ENCODE peak calls at places on chromosomes 2 and 18, in seven cellular contexts. One of them, this sample, is unnamed.

GRCh38 chr18:13455960-13456471 is 237.5 kb downstream of the LDLRAD4 start:
- DNase-seq in stimulated activated CD4-positive, alpha-beta T cell treated with anti-CD3 and anti-CD28 coated beads, Interleukin-1b, Interleukin-23, amount 100 ng/mL, for 4 hours: no peak
- DNase-seq in iPS-NIHi11: no peak
- DNase-seq in neuronal stem cell: no peak
- DNase-seq in substantia nigra: no peak
- DNase-seq in NCI-H2029 treated with DMSO at 0.1 percent for 48 hours: no peak
- DNase-seq in NCI-H2171 treated with DMSO at 0.1 percent for 48 hours: peak; percentile 34
- DNase-seq in this sample: no peak

GRCh38 chr2:150494234-150494913 is 6.9 kb upstream of the RND3 start:
- DNase-seq in iPS-NIHi11: no peak
- DNase-seq in stimulated activated CD4-positive, alpha-beta T cell treated with anti-CD3 and anti-CD28 coated beads, Interleukin-1b, Interleukin-23, amount 100 ng/mL, for 4 hours: no peak
- DNase-seq in NCI-H2171 treated with DMSO at 0.1 percent for 48 hours: no peak
- DNase-seq in substantia nigra: no peak
- DNase-seq in NCI-H2029 treated with DMSO at 0.1 percent for 48 hours: no peak
- DNase-seq in neuronal stem cell: no peak
- DNase-seq in this sample: no peak

GRCh38 chr2:129880971-129881370 is 98.5 kb upstream of the RAB6C start:
- DNase-seq in stimulated activated CD4-positive, alpha-beta T cell treated with anti-CD3 and anti-CD28 coated beads, Interleukin-1b, Interleukin-23, amount 100 ng/mL, for 4 hours: no peak
- DNase-seq in NCI-H2029 treated with DMSO at 0.1 percent for 48 hours: no peak
- DNase-seq in neuronal stem cell: no peak
- DNase-seq in NCI-H2171 treated with DMSO at 0.1 percent for 48 hours: no peak
- DNase-seq in iPS-NIHi11: no peak
- DNase-seq in substantia nigra: no peak
- DNase-seq in this sample: no peak

GRCh38 chr18:79488311-79489047 is 92.7 kb downstream of the NFATC1 start:
- DNase-seq in stimulated activated CD4-positive, alpha-beta T cell treated with anti-CD3 and anti-CD28 coated beads, Interleukin-1b, Interleukin-23, amount 100 ng/mL, for 4 hours: no peak
- DNase-seq in neuronal stem cell: no peak
- DNase-seq in iPS-NIHi11: no peak
- DNase-seq in NCI-H2029 treated with DMSO at 0.1 percent for 48 hours: no peak
- DNase-seq in NCI-H2171 treated with DMSO at 0.1 percent for 48 hours: no peak
- DNase-seq in substantia nigra: no peak
- DNase-seq in this sample: no peak

GRCh38 chr2:10588911-10589310 is 100.9 kb downstream of the NOL10 start:
- DNase-seq in NCI-H2171 treated with DMSO at 0.1 percent for 48 hours: no peak
- DNase-seq in NCI-H2029 treated with DMSO at 0.1 percent for 48 hours: no peak
- DNase-seq in neuronal stem cell: no peak
- DNase-seq in iPS-NIHi11: no peak
- DNase-seq in stimulated activated CD4-positive, alpha-beta T cell treated with anti-CD3 and anti-CD28 coated beads, Interleukin-1b, Interleukin-23, amount 100 ng/mL, for 4 hours: no peak
- DNase-seq in substantia nigra: no peak
- DNase-seq in this sample: no peak

GRCh38 chr18:35828591-35828990 is 143.9 kb upstream of the RMP24 start:
- DNase-seq in substantia nigra: no peak
- DNase-seq in neuronal stem cell: no peak
- DNase-seq in stimulated activated CD4-positive, alpha-beta T cell treated with anti-CD3 and anti-CD28 coated beads, Interleukin-1b, Interleukin-23, amount 100 ng/mL, for 4 hours: no peak
- DNase-seq in NCI-H2029 treated with DMSO at 0.1 percent for 48 hours: no peak
- DNase-seq in iPS-NIHi11: no peak
- DNase-seq in NCI-H2171 treated with DMSO at 0.1 percent for 48 hours: no peak
- DNase-seq in this sample: no peak

GRCh38 chr2:197927994-197928393 is 123.6 kb downstream of the PLCL1 start:
- DNase-seq in NCI-H2171 treated with DMSO at 0.1 percent for 48 hours: no peak
- DNase-seq in stimulated activated CD4-positive, alpha-beta T cell treated with anti-CD3 and anti-CD28 coated beads, Interleukin-1b, Interleukin-23, amount 100 ng/mL, for 4 hours: no peak
- DNase-seq in substantia nigra: no peak
- DNase-seq in NCI-H2029 treated with DMSO at 0.1 percent for 48 hours: no peak
- DNase-seq in iPS-NIHi11: no peak
- DNase-seq in neuronal stem cell: no peak
- DNase-seq in this sample: no peak

GRCh38 chr2:46520108-46520507 is 40.7 kb downstream of the TMEM247 start:
- DNase-seq in neuronal stem cell: no peak
- DNase-seq in substantia nigra: no peak
- DNase-seq in NCI-H2171 treated with DMSO at 0.1 percent for 48 hours: peak; percentile 65
- DNase-seq in iPS-NIHi11: no peak
- DNase-seq in NCI-H2029 treated with DMSO at 0.1 percent for 48 hours: no peak
- DNase-seq in stimulated activated CD4-positive, alpha-beta T cell treated with anti-CD3 and anti-CD28 coated beads, Interleukin-1b, Interleukin-23, amount 100 ng/mL, for 4 hours: no peak
- DNase-seq in this sample: no peak

GRCh38 chr18:63730788-63731187 is 28.0 kb downstream of the SERPINB11 start:
- DNase-seq in neuronal stem cell: no peak
- DNase-seq in stimulated activated CD4-positive, alpha-beta T cell treated with anti-CD3 and anti-CD28 coated beads, Interleukin-1b, Interleukin-23, amount 100 ng/mL, for 4 hours: no peak
- DNase-seq in NCI-H2171 treated with DMSO at 0.1 percent for 48 hours: no peak
- DNase-seq in iPS-NIHi11: no peak
- DNase-seq in substantia nigra: no peak
- DNase-seq in NCI-H2029 treated with DMSO at 0.1 percent for 48 hours: peak; percentile 1
- DNase-seq in this sample: no peak

GRCh38 chr18:80185545-80185944 is 61.8 kb downstream of the PARD6G start:
- DNase-seq in substantia nigra: no peak
- DNase-seq in neuronal stem cell: no peak
- DNase-seq in NCI-H2171 treated with DMSO at 0.1 percent for 48 hours: no peak
- DNase-seq in stimulated activated CD4-positive, alpha-beta T cell treated with anti-CD3 and anti-CD28 coated beads, Interleukin-1b, Interleukin-23, amount 100 ng/mL, for 4 hours: no peak
- DNase-seq in NCI-H2029 treated with DMSO at 0.1 percent for 48 hours: no peak
- DNase-seq in iPS-NIHi11: no peak
- DNase-seq in this sample: no peak

GRCh38 chr2:239928457-239929350 is 96.4 kb downstream of the NDUFA10 start:
- DNase-seq in substantia nigra: peak; percentile 64
- DNase-seq in stimulated activated CD4-positive, alpha-beta T cell treated with anti-CD3 and anti-CD28 coated beads, Interleukin-1b, Interleukin-23, amount 100 ng/mL, for 4 hours: no peak
- DNase-seq in neuronal stem cell: no peak
- DNase-seq in NCI-H2171 treated with DMSO at 0.1 percent for 48 hours: no peak
- DNase-seq in iPS-NIHi11: peak; percentile 50
- DNase-seq in NCI-H2029 treated with DMSO at 0.1 percent for 48 hours: no peak
- DNase-seq in this sample: no peak

GRCh38 chr2:173359231-173359630 is 4.6 kb downstream of the CDCA7 start:
- DNase-seq in NCI-H2171 treated with DMSO at 0.1 percent for 48 hours: no peak
- DNase-seq in substantia nigra: no peak
- DNase-seq in NCI-H2029 treated with DMSO at 0.1 percent for 48 hours: no peak
- DNase-seq in neuronal stem cell: no peak
- DNase-seq in iPS-NIHi11: no peak
- DNase-seq in stimulated activated CD4-positive, alpha-beta T cell treated with anti-CD3 and anti-CD28 coated beads, Interleukin-1b, Interleukin-23, amount 100 ng/mL, for 4 hours: no peak
- DNase-seq in this sample: no peak

GRCh38 chr18:30967701-30968100 is 74.8 kb downstream of the DSC3 start:
- DNase-seq in substantia nigra: no peak
- DNase-seq in iPS-NIHi11: no peak
- DNase-seq in NCI-H2171 treated with DMSO at 0.1 percent for 48 hours: no peak
- DNase-seq in neuronal stem cell: no peak
- DNase-seq in NCI-H2029 treated with DMSO at 0.1 percent for 48 hours: no peak
- DNase-seq in stimulated activated CD4-positive, alpha-beta T cell treated with anti-CD3 and anti-CD28 coated beads, Interleukin-1b, Interleukin-23, amount 100 ng/mL, for 4 hours: no peak
- DNase-seq in this sample: no peak

GRCh38 chr18:49212819-49213218 is 247.6 kb downstream of the DYM start:
- DNase-seq in substantia nigra: no peak
- DNase-seq in iPS-NIHi11: no peak
- DNase-seq in stimulated activated CD4-positive, alpha-beta T cell treated with anti-CD3 and anti-CD28 coated beads, Interleukin-1b, Interleukin-23, amount 100 ng/mL, for 4 hours: no peak
- DNase-seq in neuronal stem cell: no peak
- DNase-seq in NCI-H2029 treated with DMSO at 0.1 percent for 48 hours: no peak
- DNase-seq in NCI-H2171 treated with DMSO at 0.1 percent for 48 hours: no peak
- DNase-seq in this sample: no peak